ENCODE peak calls at places on chromosomes 3 and 15, in nine cellular contexts. H, T, S, X, B, P, D, O and E are unnamed samples.
A peak's percentile ranks its signal among the peaks of the same experiment; 100 is the strongest.

GRCh38 chr3:25420168-25420567 is 7.9 kb upstream of the RARB start:
- DNase-seq in H (no peak), T (no peak), S (no peak), X (no peak), B (no peak), P (no peak), D (no peak), O (no peak), E (no peak)

GRCh38 chr3:14261229-14261628 is 82.6 kb downstream of the LSM3 start:
- DNase-seq in H (peak; percentile 91), T (peak; percentile 55), S (peak; percentile 80), X (peak; percentile 40), B (peak; percentile 84), P (peak; percentile 90), D (peak; percentile 92), O (peak; percentile 61), E (peak; percentile 93)

GRCh38 chr15:34721802-34722795 is 32.7 kb downstream of the GJD2 start:
- DNase-seq in H (peak; percentile 79), T (peak; percentile 94), S (no peak), X (no peak), B (no peak), P (no peak), D (peak; percentile 22), O (peak; percentile 62), E (peak; percentile 89)

GRCh38 chr15:88467073-88467934 is at the start of the genes MRPL46 and MRPS11:
- DNase-seq in H (peak; percentile 95), T (peak; percentile 76), S (peak; percentile 94), X (peak; percentile 60), B (peak; percentile 72), P (peak; percentile 89), D (peak; percentile 87), O (peak; percentile 82), E (peak; percentile 95)

GRCh38 chr15:38829086-38829485 is 264.5 kb upstream of the RASGRP1 start:
- DNase-seq in H (no peak), T (no peak), S (no peak), X (no peak), B (no peak), P (no peak), D (no peak), O (no peak), E (no peak)

GRCh38 chr3:160027541-160028195 is 39.0 kb downstream of the IL12A start:
- DNase-seq in H (no peak), T (peak; percentile 78), S (no peak), X (peak; percentile 63), B (no peak), P (no peak), D (no peak), O (peak; percentile 77), E (no peak)

GRCh38 chr3:114650808-114651207 is 357.0 kb downstream of the TIGIT start:
- DNase-seq in H (no peak), T (peak; percentile 54), S (no peak), X (no peak), B (no peak), P (no peak), D (no peak), O (peak; percentile 87), E (no peak)

GRCh38 chr15:75751116-75751875 is 38.6 kb upstream of the CSPG4 start:
- DNase-seq in H (no peak), T (no peak), S (no peak), X (no peak), B (no peak), P (no peak), D (no peak), O (no peak), E (no peak)

GRCh38 chr3:69197455-69197854 is 75.1 kb upstream of the LMOD3 start:
- DNase-seq in H (no peak), T (no peak), S (no peak), X (no peak), B (no peak), P (no peak), D (no peak), O (no peak), E (no peak)

GRCh38 chr3:69197922-69198540 is 75.6 kb upstream of the LMOD3 start:
- DNase-seq in H (no peak), T (no peak), S (no peak), X (no peak), B (no peak), P (no peak), D (no peak), O (no peak), E (no peak)

GRCh38 chr3:69196876-69197275 is 74.5 kb upstream of the LMOD3 start:
- DNase-seq in H (no peak), T (no peak), S (no peak), X (no peak), B (no peak), P (no peak), D (no peak), O (no peak), E (no peak)

GRCh38 chr3:69193749-69194148 is 71.4 kb upstream of the LMOD3 start:
- DNase-seq in H (no peak), T (no peak), S (no peak), X (no peak), B (no peak), P (no peak), D (no peak), O (no peak), E (no peak)

DNA sequence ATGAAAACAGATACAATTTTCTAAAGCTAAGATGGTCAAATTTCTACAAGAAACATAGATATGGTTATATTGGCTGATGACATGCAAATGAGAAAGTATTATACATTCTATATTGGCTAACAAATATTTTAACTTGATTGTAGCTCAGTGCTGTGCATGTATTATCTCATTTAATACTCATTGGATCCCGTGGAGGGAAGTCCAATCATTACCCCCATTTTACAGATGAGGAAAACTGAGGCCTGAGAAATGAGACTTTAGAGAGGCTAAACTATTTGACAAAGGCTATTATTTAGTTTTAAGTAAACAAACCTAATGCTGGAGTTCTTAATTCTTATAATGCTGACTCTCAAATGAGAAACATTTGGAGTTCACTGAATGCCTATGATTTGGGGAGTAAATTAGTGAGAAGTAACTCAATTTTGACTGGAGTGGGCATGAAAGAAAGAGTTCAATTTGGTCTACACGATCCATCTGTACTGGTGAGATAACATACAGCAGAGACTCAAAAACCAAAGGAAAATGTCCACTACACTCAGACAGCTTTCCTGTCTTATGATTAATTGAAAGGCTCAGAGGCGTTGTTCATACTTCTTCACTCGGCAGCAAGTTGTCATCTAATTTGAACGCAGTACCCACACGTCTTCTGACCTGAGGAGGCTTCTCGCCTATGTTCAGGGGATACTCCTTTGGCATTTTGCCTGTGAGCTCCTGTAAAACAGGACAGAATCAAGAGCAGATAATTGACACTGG is 72.2 kb upstream of the LMOD3 start:
- DNase-seq in H (no peak), T (no peak), S (no peak), X (no peak), B (no peak), P (no peak), D (no peak), O (no peak), E (no peak)
- TF ChIP-seq CTCF in H (no peak), T (no peak), S (no peak), X (no peak), B (no peak), P (no peak), D (no peak), O (no peak), E (no peak)

GRCh38 chr3:49098429-49098828 is 4.6 kb upstream of the QRICH1 start:
- DNase-seq in H (peak; percentile 51), T (no peak), S (no peak), X (no peak), B (no peak), P (no peak), D (no peak), O (peak; percentile 48), E (no peak)

GRCh38 chr3:49092948-49093852 is 671 bp downstream of the QRICH1 start:
- DNase-seq in H (peak; percentile 90), T (peak; percentile 79), S (peak; percentile 88), X (peak; percentile 45), B (peak; percentile 63), P (peak; percentile 81), D (peak; percentile 81), O (peak; percentile 84), E (no peak)

GRCh38 chr3:49098910-49099630 is 5.2 kb upstream of the QRICH1 start:
- DNase-seq in H (peak; percentile 29), T (no peak), S (no peak), X (no peak), B (no peak), P (no peak), D (no peak), O (no peak), E (no peak)

DNA sequence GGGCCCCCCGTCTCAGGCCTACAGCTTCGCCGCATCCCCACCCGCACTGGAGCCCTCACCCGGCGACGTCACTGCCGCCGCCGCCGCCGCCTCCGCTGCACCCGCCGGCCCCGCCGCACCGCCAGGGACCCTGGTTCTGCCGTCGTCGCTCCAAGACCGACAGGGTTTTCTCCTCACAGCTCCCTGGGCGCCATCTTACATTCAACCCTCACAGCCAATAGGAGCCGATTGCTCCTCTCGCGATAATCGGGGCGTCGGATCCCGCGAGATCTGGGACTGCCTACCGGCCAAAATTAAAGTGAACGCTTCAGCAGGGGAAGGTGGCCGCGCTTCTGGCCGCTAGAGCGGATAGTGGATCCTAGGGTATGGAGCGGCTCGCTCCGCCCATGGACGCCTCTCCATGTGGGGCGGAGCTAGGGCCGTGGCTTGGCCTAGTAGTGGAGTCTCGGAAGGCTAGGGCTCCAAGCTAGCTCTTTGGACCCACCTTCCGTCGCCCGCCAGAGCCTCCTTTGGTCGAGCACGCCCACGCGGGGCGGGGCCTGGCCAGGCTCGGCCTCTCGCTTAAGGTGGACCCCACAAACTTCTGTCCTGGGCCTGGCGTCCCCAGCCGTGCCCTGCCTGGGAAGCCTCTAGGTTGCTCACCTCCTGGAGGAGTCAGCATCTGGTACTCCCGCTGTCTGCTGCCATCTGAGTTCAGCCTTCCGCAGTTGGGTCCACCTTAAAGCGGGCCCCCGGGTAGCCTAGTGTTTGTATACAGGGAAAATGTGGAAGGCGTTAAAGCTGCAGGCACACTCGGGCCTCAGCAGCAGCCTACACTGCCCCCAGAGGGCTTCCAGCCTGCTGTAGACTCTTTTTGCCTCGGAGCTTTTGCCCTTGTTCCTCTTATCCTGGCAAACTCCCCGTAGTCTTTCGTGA is at the start of gene QRICH1:
- DNase-seq in H (peak; percentile 98), T (peak; percentile 99), S (peak; percentile 99), X (peak; percentile 93), B (peak; percentile 94), P (peak; percentile 97), D (peak; percentile 94), O (peak; percentile 97), E (peak; percentile 99)
- TF ChIP-seq CTCF in H (peak; percentile 51), T (peak; percentile 64), S (peak; percentile 79), X (peak; percentile 75), B (peak; percentile 66), P (peak; percentile 32), D (no peak), O (peak; percentile 74), E (peak; percentile 67)

GRCh38 chr3:15845475-15845874 is 47.7 kb upstream of the ANKRD28 start:
- DNase-seq in H (no peak), T (no peak), S (no peak), X (no peak), B (no peak), P (no peak), D (no peak), O (no peak), E (no peak)

GRCh38 chr3:15844889-15845288 is 47.1 kb upstream of the ANKRD28 start:
- DNase-seq in H (no peak), T (no peak), S (no peak), X (no peak), B (no peak), P (no peak), D (no peak), O (no peak), E (no peak)

GRCh38 chr3:15851735-15852134 is 54.0 kb upstream of the ANKRD28 start:
- DNase-seq in H (no peak), T (no peak), S (no peak), X (no peak), B (no peak), P (no peak), D (no peak), O (no peak), E (no peak)

DNA sequence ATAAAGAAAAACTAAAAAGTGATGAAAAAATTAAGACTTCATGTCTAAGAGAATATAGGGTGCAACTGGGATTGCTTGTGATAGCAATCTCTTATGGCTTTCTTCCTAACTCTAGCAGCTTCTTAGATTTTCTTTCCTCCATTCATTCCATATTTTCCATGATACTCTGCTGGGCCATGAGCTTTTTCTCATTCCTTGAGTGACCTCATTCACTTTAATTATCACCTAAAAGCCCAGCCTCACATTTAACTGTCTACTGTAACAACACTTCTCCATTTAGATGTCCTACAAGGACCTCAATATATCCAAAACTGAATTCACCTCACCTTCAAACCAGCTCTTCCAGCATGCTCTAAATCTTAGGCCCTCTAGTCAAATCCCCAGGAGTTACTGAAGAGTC is 49.5 kb upstream of the ANKRD28 start:
- DNase-seq in H (no peak), T (no peak), S (no peak), X (no peak), B (no peak), P (no peak), D (no peak), O (no peak), E (no peak)
- TF ChIP-seq CTCF in H (no peak), T (no peak), S (no peak), X (no peak), B (no peak), P (no peak), D (no peak), O (no peak), E (no peak)

DNA sequence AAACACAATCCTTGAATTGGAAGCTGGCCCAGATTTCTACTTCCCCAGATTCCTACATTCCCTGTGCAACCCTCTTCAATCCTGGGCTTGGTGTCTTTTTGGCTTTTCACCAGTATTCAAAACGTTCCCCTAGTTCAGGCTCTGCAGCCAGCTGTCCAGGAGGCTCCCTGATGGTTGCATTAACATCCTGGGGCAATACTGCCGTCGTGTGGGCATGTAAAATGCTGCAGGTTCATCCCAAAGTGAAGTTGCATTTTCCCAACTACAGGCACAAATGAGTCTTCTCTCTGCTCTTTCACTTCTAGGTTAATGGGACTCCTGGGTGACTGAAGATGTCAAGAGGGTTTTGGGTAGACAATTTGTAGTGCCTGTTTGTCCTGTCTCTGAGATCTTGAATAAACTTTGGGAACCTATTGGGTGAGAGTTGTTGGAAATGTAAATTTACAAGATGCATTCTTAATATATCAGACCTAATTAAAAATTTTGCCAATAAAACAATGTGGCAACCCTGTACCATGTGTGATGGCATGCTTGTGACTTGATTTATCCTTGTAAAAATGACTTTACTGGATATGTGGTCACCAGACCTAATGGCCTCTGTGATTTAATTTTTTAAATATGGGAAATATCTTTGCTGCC is 28.6 kb downstream of the SOX14 start:
- DNase-seq in H (no peak), T (peak; percentile 47), S (peak; percentile 27), X (peak; percentile 7), B (no peak), P (no peak), D (peak; percentile 57), O (no peak), E (no peak)
- TF ChIP-seq CTCF in H (peak; percentile 69), T (peak; percentile 78), S (peak; percentile 74), X (peak; percentile 71), B (peak; percentile 59), P (peak; percentile 21), D (peak; percentile 60), O (peak; percentile 50), E (peak; percentile 30)